ENCODE peak calls at places on chromosome 3, in nine cellular contexts. D, F, Y, A, I, X, V, O and Q are unnamed samples. For H3K9me3, the result is how much of the 10 kb centered on the place peaks cover.

GRCh38 chr3:69137006-69137405 is 14.6 kb upstream of the LMOD3 start:
- DNase-seq in D (peak), F (peak), Y (no peak), A (no peak), I (no peak), X (no peak), V (no peak), O (no peak), Q (no peak)

GRCh38 chr3:111695584-111696213 is 100.6 kb upstream of the ZBED2 start:
- DNase-seq in D (peak), F (peak), Y (no peak), A (no peak), I (no peak), X (no peak), V (peak), O (peak), Q (no peak)

GRCh38 chr3:176562381-176562780 is 634.9 kb downstream of the TBL1XR1 start:
- DNase-seq in D (no peak), F (no peak), Y (no peak), A (no peak), I (no peak), X (no peak), V (no peak), O (no peak), Q (no peak)

GRCh38 chr3:61866143-61866542 is 304.8 kb downstream of the PTPRG start:
- DNase-seq in D (no peak), F (no peak), Y (no peak), A (no peak), I (no peak), X (no peak), V (no peak), O (no peak), Q (no peak)

GRCh38 chr3:33918357-33918756 is 119.9 kb downstream of the PDCD6IP start:
- DNase-seq in D (no peak), F (peak), Y (no peak), A (no peak), I (no peak), X (no peak), V (no peak), O (no peak), Q (no peak)

GRCh38 chr3:67808906-67809305 is 154.5 kb upstream of the SUCLG2 start:
- DNase-seq in D (no peak), F (no peak), Y (no peak), A (no peak), I (no peak), X (no peak), V (no peak), O (no peak), Q (no peak)

GRCh38 chr3:144275005-144275404 is 303.4 kb downstream of the DIPK2A start:
- DNase-seq in D (no peak), F (no peak), Y (no peak), A (no peak), I (no peak), X (no peak), V (no peak), O (no peak), Q (no peak)

GRCh38 chr3:66904816-66905543 is 93.1 kb upstream of the KBTBD8 start:
- DNase-seq in D (peak), F (peak), Y (no peak), A (no peak), I (no peak), X (no peak), V (no peak), O (no peak), Q (no peak)

GRCh38 chr3:197168606-197169005 is 129.8 kb downstream of the DLG1 start:
- DNase-seq in D (peak), F (peak), Y (no peak), A (no peak), I (no peak), X (no peak), V (no peak), O (no peak), Q (no peak)

GRCh38 chr3:12479919-12480425 is 4.3 kb upstream of the TSEN2 start:
- DNase-seq in D (peak), F (peak), Y (peak), A (no peak), I (peak), X (no peak), V (peak), O (no peak), Q (no peak)

GRCh38 chr3:42683875-42684593 is 1.3 kb upstream of the KLHL40 start:
- DNase-seq in D (peak), F (peak), Y (no peak), A (no peak), I (peak), X (peak), V (peak), O (peak), Q (peak)

GRCh38 chr3:99638244-99638948 is at the start of gene COL8A1:
- DNase-seq in D (peak), F (peak), Y (peak), A (no peak), I (peak), X (peak), V (no peak), O (peak), Q (peak)

GRCh38 chr3:166013073-166013679 is 176.0 kb upstream of the BCHE start:
- DNase-seq in D (peak), F (peak), Y (no peak), A (no peak), I (no peak), X (no peak), V (peak), O (no peak), Q (no peak)

GRCh38 chr3:71189480-71189879 is 394.0 kb downstream of the FOXP1 start:
- DNase-seq in D (peak), F (peak), Y (no peak), A (no peak), I (no peak), X (no peak), V (no peak), O (no peak), Q (no peak)

GRCh38 chr3:4977001-4977888 is 2.0 kb upstream of the BHLHE40 start:
- DNase-seq in D (peak), F (peak), Y (peak), A (peak), I (peak), X (peak), V (peak), O (peak), Q (peak)

GRCh38 chr3:17645074-17645698 is 97.2 kb downstream of the TBC1D5 start:
- DNase-seq in D (peak), F (peak), Y (peak), A (no peak), I (no peak), X (no peak), V (peak), O (no peak), Q (no peak)

GRCh38 chr3:53696401-53697172 is 149.6 kb downstream of the CHDH start:
- DNase-seq in D (no peak), F (no peak), Y (peak), A (no peak), I (no peak), X (peak), V (no peak), O (no peak), Q (peak)

GRCh38 chr3:45583021-45583851 is 11.3 kb upstream of the LIMD1 start:
- DNase-seq in D (no peak), F (peak), Y (no peak), A (no peak), I (peak), X (no peak), V (no peak), O (no peak), Q (peak)

GRCh38 chr3:49244589-49245205 is 32.3 kb downstream of the C3orf62 start:
- DNase-seq in D (peak), F (no peak), Y (no peak), A (no peak), I (no peak), X (no peak), V (peak), O (no peak), Q (peak)

GRCh38 chr3:39147711-39148115 is 5.7 kb downstream of the CSRNP1 start:
- DNase-seq in D (peak), F (peak), Y (peak), A (no peak), I (no peak), X (no peak), V (peak), O (no peak), Q (no peak)

GRCh38 chr3:39148116-39149058 is 5.0 kb downstream of the CSRNP1 start:
- DNase-seq in D (peak), F (peak), Y (peak), A (no peak), I (no peak), X (no peak), V (peak), O (no peak), Q (no peak)

GRCh38 chr3:39146083-39146501 is 7.3 kb downstream of the CSRNP1 start:
- DNase-seq in D (no peak), F (no peak), Y (peak), A (no peak), I (no peak), X (peak), V (no peak), O (no peak), Q (peak)

GRCh38 chr3:39147374-39147709 is 6.0 kb downstream of the CSRNP1 start:
- DNase-seq in D (no peak), F (no peak), Y (no peak), A (no peak), I (no peak), X (no peak), V (no peak), O (no peak), Q (no peak)

DNA sequence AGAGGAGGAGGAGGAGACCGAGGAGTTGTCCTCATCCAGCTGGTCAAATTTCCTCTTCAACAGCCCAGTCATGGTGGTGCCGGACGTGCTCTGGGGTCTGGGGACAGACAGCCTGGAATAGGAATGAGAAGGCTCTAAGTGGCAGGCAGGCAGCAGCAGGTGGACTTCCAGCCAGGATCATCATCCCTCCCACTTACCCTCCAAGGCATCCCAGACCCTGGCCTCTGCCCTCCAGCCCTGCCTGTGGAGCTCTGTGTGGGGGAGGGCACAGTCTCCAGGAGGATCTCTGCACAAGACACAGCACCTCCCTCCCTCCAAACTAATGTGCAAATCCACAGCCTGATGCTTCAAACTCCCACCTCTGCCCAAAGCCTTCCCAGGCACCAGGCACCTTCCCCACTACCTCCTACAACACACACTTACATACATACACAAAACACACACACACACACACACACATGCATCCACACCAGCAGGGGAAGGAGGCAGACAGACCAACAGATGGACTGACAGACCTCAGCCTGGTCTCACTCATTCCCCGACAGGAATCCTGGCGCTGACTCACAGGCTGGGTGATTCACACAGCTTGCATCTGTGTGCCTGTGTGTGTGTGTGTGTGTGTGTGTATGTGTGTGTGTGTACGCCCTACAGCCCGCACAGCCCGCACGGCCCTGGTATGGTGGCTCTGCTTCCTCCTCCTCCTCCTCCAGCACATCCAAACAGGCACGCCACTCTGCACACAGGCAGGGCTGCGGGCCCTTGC is 6.6 kb downstream of the CSRNP1 start:
- DNase-seq in D (peak), F (peak), Y (peak), A (no peak), I (peak), X (peak), V (peak), O (peak), Q (peak)
- H3K9me3 ChIP-seq in D (under half), F (under half), Y (under half), A (under half), I (under half), X (under half), V (under half), O (under half), Q (under half)

DNA sequence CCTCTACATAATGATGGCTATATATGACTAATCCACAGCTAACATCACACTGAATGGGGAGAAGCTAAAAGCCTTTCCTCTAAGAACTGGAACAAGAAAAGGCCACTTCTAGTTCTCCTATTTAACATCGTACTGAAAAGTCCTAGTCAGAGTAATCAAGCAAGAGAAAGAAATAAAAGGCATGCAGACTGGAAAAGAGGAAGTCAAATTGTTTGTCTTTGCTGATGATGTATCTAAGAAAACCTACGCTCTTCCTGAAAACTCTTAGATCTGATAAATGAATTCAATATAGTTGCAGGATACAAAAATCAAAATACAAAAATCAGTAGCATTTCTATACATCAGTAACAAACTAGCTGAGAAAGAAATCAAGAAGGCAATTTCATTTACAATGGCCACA is 116.9 kb downstream of the TP63 start:
- DNase-seq in D (no peak), F (no peak), Y (no peak), A (no peak), I (no peak), X (no peak), V (no peak), O (no peak), Q (no peak)
- H3K9me3 ChIP-seq in D (under half), F (under half), Y (under half), A (under half), I (half or more), X (under half), V (under half), O (under half), Q (under half)

GRCh38 chr3:6264036-6264435 is 596.9 kb upstream of the GRM7 start:
- DNase-seq in D (no peak), F (no peak), Y (no peak), A (no peak), I (no peak), X (no peak), V (no peak), O (no peak), Q (no peak)
- H3K9me3 ChIP-seq in D (under half), F (under half), Y (under half), A (under half), I (under half), X (under half), V (under half), O (under half), Q (under half)

GRCh38 chr3:193909387-193909786 is 226.6 kb upstream of the HES1 start:
- DNase-seq in D (no peak), F (no peak), Y (no peak), A (no peak), I (no peak), X (no peak), V (peak), O (no peak), Q (no peak)

GRCh38 chr3:193912621-193913178 is 223.2 kb upstream of the HES1 start:
- DNase-seq in D (no peak), F (no peak), Y (no peak), A (no peak), I (no peak), X (no peak), V (no peak), O (no peak), Q (no peak)

GRCh38 chr3:193910310-193910709 is 225.6 kb upstream of the HES1 start:
- DNase-seq in D (no peak), F (no peak), Y (no peak), A (no peak), I (no peak), X (no peak), V (no peak), O (no peak), Q (no peak)

GRCh38 chr3:193911784-193912183 is 224.2 kb upstream of the HES1 start:
- DNase-seq in D (no peak), F (no peak), Y (no peak), A (no peak), I (no peak), X (no peak), V (peak), O (no peak), Q (no peak)

DNA sequence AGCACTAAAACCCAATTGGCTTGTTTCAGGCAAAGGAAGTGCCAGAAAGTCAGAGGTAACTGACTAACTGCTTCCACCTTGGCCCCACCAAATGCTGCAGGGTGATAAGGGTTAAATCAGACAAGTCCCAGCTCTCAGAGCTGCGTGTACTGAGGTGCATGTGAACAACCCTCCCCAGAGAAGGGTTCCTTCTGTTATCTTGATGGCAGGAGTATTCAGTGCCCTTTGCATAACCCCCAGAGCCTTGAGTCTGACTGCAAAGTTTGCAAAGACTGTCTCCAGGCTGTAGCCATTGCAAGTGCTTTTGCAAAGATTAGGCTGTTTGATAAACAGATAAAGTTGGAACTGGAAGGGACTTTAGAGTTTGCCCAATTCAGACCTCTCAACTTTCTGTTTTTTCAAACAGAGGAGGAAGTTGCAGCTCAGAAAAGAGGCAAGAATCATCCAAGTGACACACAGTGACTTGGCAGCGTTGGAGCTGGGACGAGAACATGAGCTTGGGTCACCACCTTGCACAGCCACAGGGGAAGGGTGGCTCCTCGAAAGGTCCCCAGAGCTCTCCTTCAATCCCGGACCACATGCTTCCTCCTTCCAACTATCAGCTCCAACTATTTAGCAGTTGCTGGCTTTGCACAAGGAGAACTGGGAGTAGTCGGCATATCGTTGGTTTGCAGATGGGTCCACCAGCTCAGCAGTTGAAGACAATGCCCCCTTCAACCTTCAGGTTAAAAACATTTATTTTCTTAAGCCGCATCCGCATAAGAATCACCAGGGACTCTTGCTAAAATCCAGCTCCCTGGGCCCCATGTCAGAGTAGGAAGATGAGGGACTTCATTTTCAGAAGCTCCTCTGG is 224.8 kb upstream of the HES1 start:
- DNase-seq in D (no peak), F (no peak), Y (no peak), A (no peak), I (no peak), X (peak), V (peak), O (no peak), Q (no peak)
- H3K9me3 ChIP-seq in D (under half), F (under half), Y (under half), A (under half), I (under half), X (under half), V (under half), O (under half), Q (under half)